ENCODE peak calls at places on chromosomes 7 and 10, in eight cellular contexts. W, H, E, Y, K, I, R and G are unnamed samples.

GRCh38 chr10:123135415-123136141 is at the start of gene HMX3:
- DNase-seq in K (no peak), R (peak), E (no peak), I (no peak), H (no peak), W (no peak), Y (no peak), G (peak)

GRCh38 chr7:113026941-113027340 is 59.7 kb downstream of the GPR85 start:
- DNase-seq in W (no peak), K (no peak), E (no peak), I (peak), H (no peak), R (no peak), Y (no peak), G (peak)

GRCh38 chr10:5497289-5497688 is 2.1 kb downstream of the CALML5 start:
- DNase-seq in K (no peak), W (no peak), R (no peak), I (no peak), H (no peak), Y (no peak), E (no peak), G (no peak)

GRCh38 chr10:130050008-130050407 is 60.6 kb downstream of the C10orf143 start:
- DNase-seq in W (peak), E (no peak), I (no peak), K (no peak), R (peak), H (no peak), Y (no peak), G (no peak)

GRCh38 chr7:151276651-151277590 is 28.4 kb upstream of the SMARCD3 start:
- DNase-seq in R (peak), H (peak), E (peak), W (no peak), I (peak), K (peak), Y (peak), G (peak)

GRCh38 chr7:142425281-142425680 is 167.4 kb upstream of the PRSS58 start:
- DNase-seq in K (no peak), I (no peak), R (no peak), E (no peak), H (no peak), Y (no peak), W (no peak), G (no peak)

GRCh38 chr10:2037966-2038493 is 300.7 kb upstream of the ADARB2 start:
- DNase-seq in K (no peak), H (no peak), I (no peak), R (no peak), Y (no peak), W (no peak), E (no peak), G (no peak)

GRCh38 chr10:29730461-29730860 is 95.7 kb upstream of the SVIL start:
- DNase-seq in W (no peak), H (no peak), I (no peak), Y (no peak), R (no peak), E (no peak), K (no peak), G (no peak)

GRCh38 chr10:109695988-109696387 is 227.3 kb downstream of the XPNPEP1 start:
- DNase-seq in W (no peak), K (no peak), H (no peak), R (no peak), I (no peak), E (no peak), Y (no peak), G (no peak)

GRCh38 chr7:80611779-80612178 is 26.7 kb upstream of the CD36 start:
- DNase-seq in I (peak), H (peak), K (peak), W (no peak), Y (peak), E (no peak), R (no peak), G (peak)

GRCh38 chr10:13382759-13383753 is 35.0 kb upstream of the SEPHS1 start:
- DNase-seq in Y (no peak), W (no peak), H (peak), I (no peak), K (no peak), E (no peak), R (peak), G (no peak)
- H3K4me3 ChIP-seq in Y (no peak), W (no peak), H (peak), I (no peak), K (no peak), E (peak), R (peak), G (no peak)

GRCh38 chr10:48445932-48446331 is 139.5 kb downstream of the MAPK8 start:
- DNase-seq in H (no peak), W (no peak), K (no peak), R (no peak), I (no peak), E (no peak), Y (no peak), G (no peak)

GRCh38 chr10:48444861-48445841 is 138.7 kb downstream of the MAPK8 start:
- DNase-seq in E (peak), Y (no peak), I (no peak), R (peak), K (peak), W (peak), H (no peak), G (no peak)

GRCh38 chr10:48442809-48443177 is 136.3 kb downstream of the MAPK8 start:
- DNase-seq in E (peak), R (no peak), I (no peak), Y (no peak), W (no peak), K (no peak), H (no peak), G (no peak)

GRCh38 chr10:48442090-48442808 is 135.8 kb downstream of the MAPK8 start:
- DNase-seq in E (peak), W (no peak), Y (no peak), K (no peak), R (no peak), I (no peak), H (no peak), G (no peak)

GRCh38 chr10:48444266-48444665 is 137.8 kb downstream of the MAPK8 start:
- DNase-seq in E (no peak), R (peak), Y (peak), W (no peak), H (no peak), I (no peak), K (peak), G (peak)
- TF ChIP-seq CTCF in E (no peak), R (peak), Y (peak), W (no peak), H (no peak), I (peak), K (peak), G (peak)

DNA sequence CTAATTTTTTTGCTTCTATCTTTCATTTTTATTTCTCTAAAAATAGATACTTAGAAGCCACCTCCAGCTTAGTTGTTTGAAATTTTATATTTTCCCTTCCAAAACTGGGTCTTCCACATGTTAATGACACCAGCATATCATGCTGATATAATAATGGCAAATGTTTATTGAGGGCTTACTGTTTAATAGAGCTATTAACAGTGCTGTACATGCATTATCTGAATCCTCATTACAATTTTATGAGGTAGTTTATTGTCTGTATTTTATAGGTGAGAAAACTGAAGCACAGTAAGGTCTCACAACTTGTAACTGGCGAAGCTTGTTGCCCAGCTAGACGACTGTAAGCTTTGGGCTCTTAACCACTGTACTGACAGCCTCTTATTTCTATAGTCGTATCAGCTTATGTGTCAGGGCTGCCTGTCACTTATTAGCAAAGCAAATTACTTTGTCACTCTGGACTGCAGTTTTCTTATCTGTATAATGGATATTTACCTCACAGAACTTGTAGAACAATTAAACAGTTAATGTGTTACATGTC is 51.2 kb downstream of the ANKIB1 start:
- DNase-seq in W (no peak), R (no peak), Y (no peak), I (no peak), H (no peak), K (no peak), E (no peak), G (no peak)
- H3K4me3 ChIP-seq in W (no peak), R (no peak), Y (no peak), I (no peak), H (no peak), K (no peak), E (no peak), G (no peak)

DNA sequence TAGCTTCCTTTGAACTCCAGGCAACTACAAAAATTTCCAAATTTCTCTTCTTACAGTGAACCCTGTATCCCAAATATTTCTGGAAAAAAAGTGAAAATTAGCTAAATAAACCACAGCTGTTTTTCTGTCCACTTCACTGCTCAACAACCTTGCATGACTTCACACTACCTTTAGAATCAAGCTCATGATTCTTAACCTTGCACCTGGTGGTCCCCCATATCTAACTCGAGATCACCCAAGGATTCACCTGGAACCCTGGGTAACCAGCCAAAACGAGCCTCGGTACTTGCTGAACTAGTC is 47.5 kb downstream of the PDLIM1 start:
- DNase-seq in Y (no peak), H (no peak), R (no peak), W (no peak), K (no peak), I (no peak), E (peak), G (no peak)
- TF ChIP-seq CTCF in Y (no peak), H (no peak), R (no peak), W (no peak), K (no peak), I (no peak), E (no peak), G (no peak)